ENCODE peak calls at places on chromosomes 4 and X, in five cellular contexts. One of them, this sample, is unnamed. For H3K4me1, the result is how much of the 10 kb centered on the place peaks cover.

GRCh38 chrX:30864383-30864785 is 24.7 kb downstream of the TAB3 start:
- DNase-seq in H1: no peak
- DNase-seq in mesenchymal stem cell: peak
- DNase-seq in neuronal stem cell: no peak
- DNase-seq in trophoblast cell: no peak
- DNase-seq in this sample: no peak

GRCh38 chr4:567457-568350 is 8.4 kb downstream of the TMEM271 start:
- DNase-seq in trophoblast cell: no peak
- DNase-seq in mesenchymal stem cell: no peak
- DNase-seq in H1: no peak
- DNase-seq in neuronal stem cell: no peak
- DNase-seq in this sample: no peak

GRCh38 chr4:74755486-74755885 is 38.8 kb downstream of the BTC start:
- DNase-seq in H1: no peak
- DNase-seq in neuronal stem cell: no peak
- DNase-seq in mesenchymal stem cell: peak
- DNase-seq in trophoblast cell: no peak
- DNase-seq in this sample: no peak

GRCh38 chrX:17474892-17475291 is 99.9 kb downstream of the NHS start:
- DNase-seq in H1: no peak
- DNase-seq in neuronal stem cell: no peak
- DNase-seq in trophoblast cell: no peak
- DNase-seq in mesenchymal stem cell: no peak
- DNase-seq in this sample: no peak

GRCh38 chr4:156575430-156576073 is 396.0 kb downstream of the PDGFC start:
- DNase-seq in H1: peak
- DNase-seq in mesenchymal stem cell: no peak
- DNase-seq in neuronal stem cell: no peak
- DNase-seq in trophoblast cell: peak
- DNase-seq in this sample: peak

GRCh38 chr4:89108068-89108467 is 3.3 kb upstream of the TIGD2 start:
- DNase-seq in H1: no peak
- DNase-seq in neuronal stem cell: no peak
- DNase-seq in trophoblast cell: no peak
- DNase-seq in mesenchymal stem cell: no peak
- DNase-seq in this sample: no peak

GRCh38 chrX:16461968-16462367 is 188.0 kb upstream of the S100G start:
- DNase-seq in mesenchymal stem cell: no peak
- DNase-seq in neuronal stem cell: no peak
- DNase-seq in trophoblast cell: no peak
- DNase-seq in H1: no peak
- DNase-seq in this sample: no peak

GRCh38 chr4:19382993-19383392 is 868.7 kb upstream of the SLIT2 start:
- DNase-seq in neuronal stem cell: no peak
- DNase-seq in H1: no peak
- DNase-seq in trophoblast cell: peak
- DNase-seq in mesenchymal stem cell: peak
- DNase-seq in this sample: no peak

GRCh38 chr4:141768954-141769353 is 132.6 kb downstream of the IL15 start:
- DNase-seq in H1: no peak
- DNase-seq in neuronal stem cell: no peak
- DNase-seq in trophoblast cell: no peak
- DNase-seq in mesenchymal stem cell: peak
- DNase-seq in this sample: no peak

GRCh38 chrX:105013719-105014118 is 206.8 kb downstream of the TEX13A start:
- DNase-seq in mesenchymal stem cell: no peak
- DNase-seq in neuronal stem cell: no peak
- DNase-seq in trophoblast cell: no peak
- DNase-seq in H1: no peak
- DNase-seq in this sample: no peak

GRCh38 chr4:89266128-89266527 is 41.5 kb downstream of the GPRIN3 start:
- DNase-seq in neuronal stem cell: no peak
- DNase-seq in H1: no peak
- DNase-seq in mesenchymal stem cell: no peak
- DNase-seq in trophoblast cell: no peak
- DNase-seq in this sample: no peak

GRCh38 chrX:132622130-132622529 is 133.3 kb upstream of the MBNL3 start:
- DNase-seq in mesenchymal stem cell: peak
- DNase-seq in trophoblast cell: no peak
- DNase-seq in H1: no peak
- DNase-seq in neuronal stem cell: no peak
- DNase-seq in this sample: no peak

GRCh38 chr4:119106036-119107000 is 29.3 kb upstream of the MYOZ2 start:
- DNase-seq in mesenchymal stem cell: peak
- DNase-seq in H1: no peak
- DNase-seq in neuronal stem cell: no peak
- DNase-seq in trophoblast cell: peak
- DNase-seq in this sample: no peak

GRCh38 chr4:80798082-80798481 is 232.4 kb upstream of the BMP3 start:
- DNase-seq in trophoblast cell: peak
- DNase-seq in neuronal stem cell: no peak
- DNase-seq in mesenchymal stem cell: no peak
- DNase-seq in H1: no peak
- DNase-seq in this sample: no peak

GRCh38 chr4:47686294-47686872 is 151.5 kb downstream of the CORIN start:
- DNase-seq in neuronal stem cell: peak
- DNase-seq in H1: peak
- DNase-seq in trophoblast cell: peak
- DNase-seq in mesenchymal stem cell: peak
- DNase-seq in this sample: peak

GRCh38 chr4:90078440-90078839 is 48.8 kb upstream of the CCSER1 start:
- DNase-seq in trophoblast cell: no peak
- DNase-seq in neuronal stem cell: no peak
- DNase-seq in mesenchymal stem cell: peak
- DNase-seq in H1: no peak
- DNase-seq in this sample: no peak

GRCh38 chr4:52837716-52838558 is 24.2 kb upstream of the RASL11B start:
- DNase-seq in neuronal stem cell: no peak
- DNase-seq in trophoblast cell: peak
- DNase-seq in H1: no peak
- DNase-seq in mesenchymal stem cell: peak
- DNase-seq in this sample: no peak

GRCh38 chr4:69689530-69690111 is 36.6 kb upstream of the UGT2A1 start:
- DNase-seq in mesenchymal stem cell: peak
- DNase-seq in H1: no peak
- DNase-seq in neuronal stem cell: peak
- DNase-seq in trophoblast cell: peak
- DNase-seq in this sample: no peak

GRCh38 chr4:66899422-66900065 is 645.8 kb downstream of the CENPC start:
- DNase-seq in trophoblast cell: no peak
- DNase-seq in H1: no peak
- DNase-seq in neuronal stem cell: no peak
- DNase-seq in mesenchymal stem cell: no peak
- DNase-seq in this sample: no peak

GRCh38 chr4:131584587-131584986 is 1564.5 kb upstream of the PCDH10 start:
- DNase-seq in neuronal stem cell: no peak
- DNase-seq in mesenchymal stem cell: no peak
- DNase-seq in H1: no peak
- DNase-seq in trophoblast cell: no peak
- DNase-seq in this sample: no peak

GRCh38 chrX:80879143-80879542 is 69.5 kb upstream of the BRWD3 start:
- DNase-seq in mesenchymal stem cell: no peak
- DNase-seq in H1: no peak
- DNase-seq in neuronal stem cell: no peak
- DNase-seq in trophoblast cell: peak
- DNase-seq in this sample: no peak

GRCh38 chr4:38600575-38600974 is 63.4 kb upstream of the KLF3 start:
- DNase-seq in mesenchymal stem cell: no peak
- DNase-seq in H1: no peak
- DNase-seq in trophoblast cell: no peak
- DNase-seq in neuronal stem cell: no peak
- DNase-seq in this sample: no peak

GRCh38 chr4:110586137-110586850 is 36.6 kb downstream of the PITX2 start:
- DNase-seq in H1: no peak
- DNase-seq in mesenchymal stem cell: peak
- DNase-seq in neuronal stem cell: no peak
- DNase-seq in trophoblast cell: peak
- DNase-seq in this sample: no peak

GRCh38 chr4:82797591-82798081 is 960 bp downstream of the SCD5 start:
- DNase-seq in H1: peak
- DNase-seq in mesenchymal stem cell: peak
- DNase-seq in trophoblast cell: peak
- DNase-seq in neuronal stem cell: no peak
- DNase-seq in this sample: peak

GRCh38 chr4:86498560-86499166 is 95.5 kb upstream of the PTPN13 start:
- DNase-seq in mesenchymal stem cell: peak
- DNase-seq in H1: no peak
- DNase-seq in trophoblast cell: peak
- DNase-seq in neuronal stem cell: no peak
- DNase-seq in this sample: no peak

GRCh38 chr4:129899849-129900248 is 803.9 kb downstream of the C4orf33 start:
- DNase-seq in mesenchymal stem cell: no peak
- DNase-seq in trophoblast cell: no peak
- DNase-seq in neuronal stem cell: no peak
- DNase-seq in H1: no peak
- DNase-seq in this sample: no peak

GRCh38 chr4:76850010-76850441 is 47.9 kb downstream of the SOWAHB start:
- DNase-seq in mesenchymal stem cell: peak
- DNase-seq in H1: no peak
- DNase-seq in neuronal stem cell: no peak
- DNase-seq in trophoblast cell: no peak
- DNase-seq in this sample: no peak

GRCh38 chrX:110170029-110170428 is 147.9 kb downstream of the AMMECR1 start:
- DNase-seq in trophoblast cell: no peak
- DNase-seq in neuronal stem cell: no peak
- DNase-seq in H1: no peak
- DNase-seq in mesenchymal stem cell: no peak
- DNase-seq in this sample: no peak

GRCh38 chrX:110172215-110172614 is 145.7 kb downstream of the AMMECR1 start:
- DNase-seq in trophoblast cell: no peak
- DNase-seq in mesenchymal stem cell: no peak
- DNase-seq in neuronal stem cell: no peak
- DNase-seq in H1: no peak
- DNase-seq in this sample: no peak

GRCh38 chrX:110168585-110168984 is 149.3 kb downstream of the AMMECR1 start:
- DNase-seq in trophoblast cell: no peak
- DNase-seq in H1: no peak
- DNase-seq in mesenchymal stem cell: no peak
- DNase-seq in neuronal stem cell: no peak
- DNase-seq in this sample: no peak

GRCh38 chrX:110173192-110174175 is 144.4 kb downstream of the AMMECR1 start:
- DNase-seq in trophoblast cell: peak
- DNase-seq in neuronal stem cell: no peak
- DNase-seq in mesenchymal stem cell: peak
- DNase-seq in H1: no peak
- DNase-seq in this sample: no peak

GRCh38 chrX:110171442-110171841 is 146.4 kb downstream of the AMMECR1 start:
- DNase-seq in neuronal stem cell: no peak
- DNase-seq in mesenchymal stem cell: peak
- DNase-seq in H1: no peak
- DNase-seq in trophoblast cell: no peak
- DNase-seq in this sample: no peak
- H2BK12ac ChIP-seq in neuronal stem cell: no peak
- H2BK12ac ChIP-seq in mesenchymal stem cell: peak
- H2BK12ac ChIP-seq in H1: no peak
- H2BK12ac ChIP-seq in trophoblast cell: no peak
- H2BK12ac ChIP-seq in this sample: no peak

GRCh38 chr4:42625366-42625765 is 31.5 kb downstream of the ATP8A1 start:
- DNase-seq in H1: no peak
- DNase-seq in mesenchymal stem cell: no peak
- DNase-seq in neuronal stem cell: no peak
- DNase-seq in trophoblast cell: no peak
- DNase-seq in this sample: no peak
- H3K4me1 ChIP-seq in H1: under half
- H3K4me1 ChIP-seq in mesenchymal stem cell: under half
- H3K4me1 ChIP-seq in neuronal stem cell: under half
- H3K4me1 ChIP-seq in trophoblast cell: under half
- H3K4me1 ChIP-seq in this sample: under half

GRCh38 chr4:122773021-122773420 is 40.5 kb downstream of the BBS12 start:
- DNase-seq in mesenchymal stem cell: no peak
- DNase-seq in trophoblast cell: no peak
- DNase-seq in H1: no peak
- DNase-seq in neuronal stem cell: no peak
- DNase-seq in this sample: no peak
- H2BK12ac ChIP-seq in mesenchymal stem cell: no peak
- H2BK12ac ChIP-seq in trophoblast cell: no peak
- H2BK12ac ChIP-seq in H1: no peak
- H2BK12ac ChIP-seq in neuronal stem cell: no peak
- H2BK12ac ChIP-seq in this sample: no peak

GRCh38 chr4:106195435-106195950 is 120.5 kb downstream of the TBCK start:
- DNase-seq in neuronal stem cell: no peak
- DNase-seq in mesenchymal stem cell: no peak
- DNase-seq in H1: no peak
- DNase-seq in trophoblast cell: no peak
- DNase-seq in this sample: no peak
- H3K4me1 ChIP-seq in neuronal stem cell: under half
- H3K4me1 ChIP-seq in mesenchymal stem cell: under half
- H3K4me1 ChIP-seq in H1: under half
- H3K4me1 ChIP-seq in trophoblast cell: under half
- H3K4me1 ChIP-seq in this sample: under half

GRCh38 chr4:2370597-2371320 is 47.7 kb downstream of the ZFYVE28 start:
- DNase-seq in neuronal stem cell: no peak
- DNase-seq in trophoblast cell: no peak
- DNase-seq in H1: no peak
- DNase-seq in mesenchymal stem cell: no peak
- DNase-seq in this sample: no peak

GRCh38 chr4:2371765-2372487 is 46.5 kb downstream of the ZFYVE28 start:
- DNase-seq in mesenchymal stem cell: no peak
- DNase-seq in neuronal stem cell: no peak
- DNase-seq in H1: no peak
- DNase-seq in trophoblast cell: no peak
- DNase-seq in this sample: no peak

GRCh38 chr4:2367626-2368025 is 50.8 kb downstream of the ZFYVE28 start:
- DNase-seq in mesenchymal stem cell: no peak
- DNase-seq in trophoblast cell: no peak
- DNase-seq in neuronal stem cell: no peak
- DNase-seq in H1: no peak
- DNase-seq in this sample: no peak

GRCh38 chr4:2366252-2367192 is 51.9 kb downstream of the ZFYVE28 start:
- DNase-seq in neuronal stem cell: no peak
- DNase-seq in mesenchymal stem cell: no peak
- DNase-seq in trophoblast cell: no peak
- DNase-seq in H1: no peak
- DNase-seq in this sample: no peak

GRCh38 chr4:2368779-2369437 is 49.5 kb downstream of the ZFYVE28 start:
- DNase-seq in trophoblast cell: no peak
- DNase-seq in mesenchymal stem cell: no peak
- DNase-seq in H1: no peak
- DNase-seq in neuronal stem cell: no peak
- DNase-seq in this sample: no peak
- H2BK12ac ChIP-seq in trophoblast cell: no peak
- H2BK12ac ChIP-seq in mesenchymal stem cell: no peak
- H2BK12ac ChIP-seq in H1: no peak
- H2BK12ac ChIP-seq in neuronal stem cell: no peak
- H2BK12ac ChIP-seq in this sample: no peak